ENCODE peak calls at places on chromosomes 7 and 10, in seven cellular contexts. K is body of pancreas, W is ovary, O is sigmoid colon, X is HCT116, A is stomach, G is IMR-90. N is an unnamed sample.

GRCh38 chr7:50674299-50674698 is 108.4 kb downstream of the GRB10 start:
- DNase-seq in K (no peak), W (no peak), O (no peak), X (no peak), A (no peak), G (no peak), N (no peak)

GRCh38 chr10:109895095-109895818 is 28.1 kb downstream of the XPNPEP1 start:
- DNase-seq in K (peak; percentile 51), W (no peak), O (no peak), X (no peak), A (peak; percentile 36), G (peak; percentile 60), N (no peak)

GRCh38 chr10:22824984-22825383 is 102.9 kb upstream of the ARMC3 start:
- DNase-seq in K (no peak), W (no peak), O (no peak), X (peak; percentile 96), A (no peak), G (peak; percentile 74), N (no peak)

GRCh38 chr10:65900271-65900670 is 1025.6 kb upstream of the LRRTM3 start:
- DNase-seq in K (no peak), W (no peak), O (no peak), X (no peak), A (no peak), G (no peak), N (no peak)

GRCh38 chr10:22481687-22482539 is 136.6 kb downstream of the SPAG6 start:
- DNase-seq in K (no peak), W (no peak), O (no peak), X (no peak), A (no peak), G (no peak), N (no peak)

GRCh38 chr10:11588878-11589277 is 22.6 kb downstream of the USP6NL start:
- DNase-seq in K (no peak), W (no peak), O (no peak), X (no peak), A (no peak), G (no peak), N (no peak)

GRCh38 chr7:64992971-64993370 is 2.1 kb upstream of the ZNF117 start:
- DNase-seq in K (no peak), W (no peak), O (no peak), X (no peak), A (no peak), G (no peak), N (no peak)

GRCh38 chr10:32938554-32939061 is 19.4 kb downstream of the ITGB1 start:
- DNase-seq in K (peak; percentile 54), W (no peak), O (no peak), X (no peak), A (peak; percentile 39), G (no peak), N (no peak)

GRCh38 chr10:53434413-53434812 is 661.8 kb upstream of the MBL2 start:
- DNase-seq in K (no peak), W (no peak), O (no peak), X (no peak), A (no peak), G (no peak), N (no peak)

GRCh38 chr7:38303866-38304265 is 30.4 kb upstream of the TARP start:
- DNase-seq in K (no peak), W (no peak), O (no peak), X (no peak), A (no peak), G (no peak), N (no peak)

DNA sequence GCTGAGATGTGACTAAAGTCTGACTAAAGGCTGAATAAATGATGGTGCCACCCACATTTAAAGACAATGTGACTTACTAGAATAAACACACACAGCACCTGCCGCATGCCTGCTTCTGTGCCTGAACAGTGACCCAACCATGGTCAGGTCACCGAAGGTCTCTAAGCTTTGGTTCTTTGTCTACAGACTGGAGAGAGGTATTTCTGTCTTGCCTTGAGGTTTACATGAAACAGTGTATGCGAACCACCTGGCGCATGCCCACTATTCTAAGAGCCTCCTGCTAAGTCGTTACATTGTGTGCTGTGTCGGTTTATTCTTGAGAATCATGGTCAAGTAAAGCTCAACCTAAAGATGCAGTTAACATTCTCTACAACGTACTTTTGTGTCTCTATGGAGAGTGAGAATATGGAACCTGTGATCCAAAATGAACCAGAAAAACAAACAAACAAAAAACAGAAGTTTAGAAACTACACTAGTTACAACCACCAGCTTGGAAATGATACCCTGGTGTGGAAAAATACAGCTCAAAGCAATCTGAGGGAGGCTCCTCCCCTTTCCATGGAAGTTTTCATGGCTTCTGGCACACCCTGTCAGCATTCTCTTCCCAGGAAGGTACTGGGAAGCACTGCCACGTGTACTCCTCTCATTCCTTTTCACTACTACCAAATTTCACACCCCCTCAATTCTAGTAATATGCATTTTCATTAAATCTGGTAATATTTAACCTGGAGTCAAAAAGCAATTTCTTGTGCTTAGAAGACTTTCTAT is 40.0 kb downstream of the VOPP1 start:
- DNase-seq in K (no peak), W (no peak), O (no peak), X (no peak), A (no peak), G (no peak), N (no peak)
- TF ChIP-seq POLR2A in K (no peak), W (no peak), O (no peak), X (no peak), A (no peak), G (no peak), N (no peak)

GRCh38 chr10:104347295-104348045 is 6.2 kb upstream of the CFAP58 start:
- DNase-seq in K (no peak), W (no peak), O (no peak), X (no peak), A (no peak), G (no peak), N (no peak)

GRCh38 chr10:104344219-104344618 is 6.0 kb upstream of the ITPRIP start:
- DNase-seq in K (no peak), W (no peak), O (no peak), X (no peak), A (no peak), G (no peak), N (no peak)

GRCh38 chr10:104345512-104345911 is 7.2 kb upstream of the ITPRIP start:
- DNase-seq in K (no peak), W (no peak), O (no peak), X (no peak), A (no peak), G (no peak), N (no peak)

GRCh38 chr10:104348601-104349000 is 5.0 kb upstream of the CFAP58 start:
- DNase-seq in K (no peak), W (no peak), O (no peak), X (no peak), A (no peak), G (no peak), N (no peak)

DNA sequence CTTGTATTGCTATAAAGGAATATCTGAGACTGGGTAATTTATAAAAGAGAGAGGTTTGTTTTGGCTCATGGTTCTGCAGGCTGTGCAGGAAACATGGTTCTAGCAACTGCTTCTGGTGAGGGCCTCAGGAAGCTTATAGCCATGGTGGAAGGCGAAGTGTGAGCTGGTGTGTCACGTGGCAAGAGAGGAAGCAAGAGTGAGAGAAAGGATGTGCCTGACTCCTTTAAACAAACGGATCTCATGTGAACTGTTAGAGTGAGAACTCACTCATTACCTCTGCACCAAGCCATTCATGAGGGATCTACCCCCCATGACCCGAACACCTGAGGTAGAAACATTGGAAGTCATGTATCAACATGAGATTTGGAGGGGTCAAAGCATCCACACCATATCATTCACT is 7.7 kb upstream of the ITPRIP start:
- DNase-seq in K (no peak), W (no peak), O (no peak), X (no peak), A (no peak), G (no peak), N (no peak)
- TF ChIP-seq CTCF in K (no peak), W (no peak), O (no peak), X (no peak), A (no peak), G (no peak), N (no peak)

GRCh38 chr7:108224387-108224786 is 94.2 kb upstream of the LAMB4 start:
- DNase-seq in K (no peak), W (no peak), O (no peak), X (no peak), A (no peak), G (no peak), N (no peak)

GRCh38 chr7:108225531-108226181 is 95.5 kb upstream of the LAMB4 start:
- DNase-seq in K (no peak), W (no peak), O (no peak), X (no peak), A (no peak), G (no peak), N (no peak)

GRCh38 chr7:108226723-108227359 is 96.7 kb upstream of the LAMB4 start:
- DNase-seq in K (no peak), W (no peak), O (no peak), X (no peak), A (no peak), G (no peak), N (no peak)

GRCh38 chr7:108227360-108227749 is 97.2 kb upstream of the LAMB4 start:
- DNase-seq in K (no peak), W (no peak), O (no peak), X (no peak), A (no peak), G (no peak), N (no peak)

DNA sequence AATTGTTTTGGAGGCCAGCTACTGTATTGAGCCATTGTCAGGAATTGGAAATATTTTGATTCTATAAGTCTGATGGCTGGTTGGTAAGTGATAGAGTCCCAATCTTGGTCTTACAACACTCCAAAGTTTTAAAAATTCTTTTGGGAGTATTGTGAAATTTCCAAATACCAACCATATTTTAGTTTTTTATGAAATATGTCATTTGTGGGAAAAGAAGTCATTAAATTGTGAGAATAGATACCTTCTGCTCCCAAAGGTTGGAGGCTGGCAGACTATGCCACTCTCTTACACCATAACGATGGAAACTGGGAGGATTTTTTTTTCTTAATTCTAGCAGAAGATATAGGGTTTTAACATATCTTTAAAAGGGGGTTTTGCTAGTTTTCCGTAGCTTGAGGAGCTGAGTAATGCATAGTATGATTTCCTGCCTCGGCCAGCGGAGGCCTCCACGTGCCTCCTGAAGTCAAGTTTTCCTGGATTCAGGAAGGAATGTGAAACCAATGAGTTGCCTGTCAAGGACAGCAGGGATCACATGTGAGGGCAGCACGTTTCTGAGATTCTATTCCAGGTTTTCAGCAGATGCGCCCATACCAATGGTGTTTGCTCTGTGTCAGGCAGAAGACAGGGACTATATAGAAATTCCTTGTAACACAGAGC is 92.2 kb upstream of the LAMB4 start:
- DNase-seq in K (peak; percentile 33), W (no peak), O (no peak), X (no peak), A (no peak), G (peak; percentile 43), N (no peak)
- H3K27ac ChIP-seq in K (no peak overlapping the region), W (no peak overlapping the region), O (no peak overlapping the region), X (no peak overlapping the region), A (no peak overlapping the region), G (no peak overlapping the region), N (no peak overlapping the region)

DNA sequence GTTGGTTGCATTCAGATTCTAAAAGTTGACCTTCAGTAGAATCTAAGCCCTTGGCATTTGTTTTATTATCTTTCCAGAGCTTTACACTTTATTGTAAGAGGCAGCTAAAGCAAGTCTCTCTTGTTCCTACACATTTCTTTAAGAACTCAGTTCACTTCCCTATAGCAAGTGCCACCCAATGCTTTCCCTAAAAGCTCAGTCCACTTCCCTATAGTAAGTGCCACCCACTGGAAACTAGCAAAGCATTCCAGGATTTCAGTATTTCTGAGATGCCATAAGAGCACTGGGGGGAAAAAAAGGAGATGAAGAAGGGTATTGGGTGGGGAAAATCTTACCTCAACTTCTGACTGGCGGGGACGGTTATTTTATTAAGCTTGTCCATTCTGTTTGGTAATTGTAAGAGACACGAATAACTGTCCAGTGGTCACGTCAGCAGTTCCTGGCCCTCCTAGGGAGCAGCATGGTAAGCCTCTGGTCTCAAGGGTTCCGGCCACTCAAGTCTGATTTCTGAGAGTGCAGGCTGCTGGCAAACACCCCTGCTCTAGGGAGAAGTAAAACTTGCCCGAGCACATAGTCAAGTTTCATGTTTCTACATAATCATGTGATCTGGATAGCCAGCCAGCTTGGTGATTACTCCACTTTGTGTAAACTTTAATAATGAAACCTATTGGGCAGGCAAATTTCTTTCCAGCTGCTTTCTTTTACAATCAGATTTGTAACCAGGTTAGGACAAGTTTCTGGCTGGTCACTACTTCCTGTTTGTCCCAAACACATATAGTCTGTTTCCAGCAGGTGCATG is at the start of gene BLNK:
- DNase-seq in K (peak; percentile 92), W (no peak), O (peak; percentile 91), X (no peak), A (peak; percentile 90), G (peak; percentile 33), N (peak; percentile 82)
- TF ChIP-seq POLR2A in K (peak; percentile 94), W (no peak), O (peak; percentile 34), X (no peak), A (no peak), G (no peak), N (peak; percentile 73)

N was measured in Peyer's patch.